ENCODE peak calls at places on chromosomes 12 and 14, in nine cellular contexts. J, D, G, L, O, S, M, V and C are unnamed samples.

GRCh38 chr12:45518516-45519235 is 210.8 kb upstream of the ARID2 start:
- DNase-seq in D (no peak), S (no peak), J (no peak), L (no peak), V (no peak), M (no peak), G (no peak), O (no peak), C (no peak)

GRCh38 chr14:60618200-60618599 is 31.1 kb downstream of the SIX1 start:
- DNase-seq in G (no peak), L (no peak), V (no peak), O (no peak), M (peak; percentile 70), D (no peak), S (no peak), J (no peak), C (no peak)

GRCh38 chr14:105066285-105067071 is 1.2 kb upstream of the GPR132 start:
- DNase-seq in L (peak; percentile 46), M (no peak), S (no peak), O (no peak), G (no peak), D (no peak), J (no peak), V (no peak), C (peak; percentile 48)

GRCh38 chr12:10384191-10384590 is 5.7 kb downstream of the KLRK1 start:
- DNase-seq in G (no peak), D (no peak), M (no peak), J (no peak), O (no peak), V (no peak), L (no peak), S (no peak), C (no peak)

GRCh38 chr14:91088585-91088984 is 25.3 kb upstream of the DGLUCY start:
- DNase-seq in M (no peak), L (no peak), D (no peak), G (no peak), V (no peak), J (no peak), S (no peak), O (no peak), C (no peak)

GRCh38 chr12:47938093-47938492 is 25.3 kb upstream of the TMEM106C start:
- DNase-seq in J (no peak), V (no peak), S (no peak), D (no peak), L (no peak), G (no peak), M (no peak), O (no peak), C (no peak)

GRCh38 chr12:119479121-119479561 is 114.4 kb upstream of the TMEM233 start:
- DNase-seq in S (no peak), J (no peak), O (no peak), M (peak; percentile 87), L (no peak), G (no peak), D (no peak), V (no peak), C (no peak)

GRCh38 chr14:91140672-91141071 is 26.8 kb downstream of the DGLUCY start:
- DNase-seq in D (no peak), O (no peak), G (peak; percentile 47), V (no peak), L (no peak), S (no peak), M (no peak), J (peak; percentile 67), C (no peak)

GRCh38 chr12:9792961-9793617 is 32.4 kb upstream of the CD69 start:
- DNase-seq in V (no peak), O (no peak), G (no peak), L (no peak), D (no peak), J (no peak), M (no peak), S (no peak), C (no peak)

GRCh38 chr14:101705733-101706508 is 55.6 kb upstream of the PPP2R5C start:
- DNase-seq in M (no peak), J (no peak), D (peak; percentile 49), G (peak; percentile 71), V (no peak), L (peak; percentile 65), S (no peak), O (peak; percentile 56), C (peak; percentile 63)

GRCh38 chr12:80622271-80622670 is 85.2 kb upstream of the MYF6 start:
- DNase-seq in G (no peak), D (no peak), M (no peak), J (peak; percentile 23), L (no peak), V (no peak), O (no peak), S (no peak), C (no peak)

GRCh38 chr14:90996967-90997366 is 63.5 kb downstream of the RPS6KA5 start:
- DNase-seq in G (no peak), V (no peak), J (no peak), D (no peak), S (no peak), M (no peak), L (no peak), O (no peak), C (no peak)

GRCh38 chr12:64044171-64044570 is 177.9 kb downstream of the KICS2 start:
- DNase-seq in M (no peak), V (no peak), D (no peak), J (no peak), G (no peak), L (no peak), S (no peak), O (no peak), C (no peak)
- TF ChIP-seq CTCF in M (no peak), V (no peak), D (no peak), J (no peak), G (no peak), L (no peak), S (no peak), O (no peak), C (no peak)

GRCh38 chr14:79093542-79093941 is 923.4 kb downstream of the NRXN3 start:
- DNase-seq in M (no peak), G (no peak), J (no peak), O (no peak), L (no peak), S (no peak), D (no peak), V (no peak), C (no peak)

GRCh38 chr14:79090781-79091180 is 920.6 kb downstream of the NRXN3 start:
- DNase-seq in V (no peak), L (no peak), S (no peak), O (no peak), J (no peak), G (no peak), D (no peak), M (no peak), C (no peak)

GRCh38 chr14:79091381-79091963 is 921.3 kb downstream of the NRXN3 start:
- DNase-seq in O (no peak), S (no peak), V (no peak), J (no peak), L (no peak), G (no peak), D (no peak), M (no peak), C (no peak)
- TF ChIP-seq CTCF in O (no peak), S (no peak), V (no peak), J (no peak), L (no peak), G (no peak), D (no peak), M (no peak), C (no peak)

DNA sequence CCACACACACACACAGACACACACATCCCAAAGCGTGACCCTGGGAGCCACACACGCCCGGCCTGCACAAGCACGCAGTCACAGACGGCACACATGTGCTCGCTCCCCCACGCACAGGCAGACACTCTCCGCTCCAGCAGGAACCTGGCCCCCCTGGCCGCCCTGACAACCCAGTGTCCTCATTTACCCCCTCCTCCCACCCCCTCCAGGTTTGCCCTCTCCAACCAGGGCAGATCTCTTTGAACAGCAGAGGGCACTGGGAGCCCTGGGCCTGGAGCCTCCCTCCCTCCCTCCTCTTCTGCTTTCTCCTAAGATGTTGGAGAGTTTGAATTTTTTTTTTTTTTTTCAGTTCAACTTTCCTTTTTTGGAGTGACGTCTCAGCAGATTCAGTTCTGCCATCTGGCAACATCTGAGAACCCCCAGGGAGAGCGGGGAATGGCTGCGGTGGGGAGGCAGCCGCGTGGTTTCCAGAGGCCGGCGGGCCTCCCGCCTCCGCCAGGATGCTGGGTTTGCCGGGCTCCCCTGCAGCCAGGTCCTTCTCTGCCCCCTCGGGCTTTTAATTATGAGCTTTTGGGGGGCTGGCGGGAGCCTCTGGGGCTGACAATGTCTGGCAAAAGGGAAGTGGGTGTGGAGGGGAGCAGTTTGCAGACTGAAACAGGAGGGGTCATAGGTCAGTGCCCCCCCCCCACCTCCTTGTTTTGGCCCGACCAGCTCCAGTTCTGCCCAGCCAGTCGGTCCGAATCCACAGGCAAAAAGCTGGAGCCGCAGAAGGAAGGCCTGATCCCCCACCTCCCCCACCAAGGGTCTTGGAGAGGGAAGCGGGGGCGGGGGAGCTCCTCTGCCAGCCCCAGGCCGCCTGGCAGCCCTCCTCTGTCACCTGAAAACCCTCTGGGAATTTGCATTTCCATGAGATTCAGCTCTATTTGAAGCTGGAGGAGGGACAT is 1.3 kb upstream of the NCOR2 start:
- DNase-seq in M (peak; percentile 46), G (peak; percentile 69), O (peak; percentile 68), L (peak; percentile 64), S (peak; percentile 87), V (no peak), J (peak; percentile 79), D (peak; percentile 52), C (peak; percentile 86)
- TF ChIP-seq CTCF in M (peak; percentile 48), G (peak; percentile 34), O (no peak), L (peak; percentile 12), S (peak; percentile 2), V (no peak), J (peak; percentile 51), D (no peak), C (peak; percentile 52)

GRCh38 chr14:35459779-35460178 is 55.2 kb upstream of the NFKBIA start:
- DNase-seq in M (no peak), J (no peak), V (no peak), L (no peak), S (no peak), O (no peak), G (no peak), D (no peak), C (no peak)

GRCh38 chr14:35456261-35456660 is 51.7 kb upstream of the NFKBIA start:
- DNase-seq in J (no peak), M (no peak), G (no peak), O (no peak), D (no peak), S (no peak), L (no peak), V (no peak), C (no peak)

DNA sequence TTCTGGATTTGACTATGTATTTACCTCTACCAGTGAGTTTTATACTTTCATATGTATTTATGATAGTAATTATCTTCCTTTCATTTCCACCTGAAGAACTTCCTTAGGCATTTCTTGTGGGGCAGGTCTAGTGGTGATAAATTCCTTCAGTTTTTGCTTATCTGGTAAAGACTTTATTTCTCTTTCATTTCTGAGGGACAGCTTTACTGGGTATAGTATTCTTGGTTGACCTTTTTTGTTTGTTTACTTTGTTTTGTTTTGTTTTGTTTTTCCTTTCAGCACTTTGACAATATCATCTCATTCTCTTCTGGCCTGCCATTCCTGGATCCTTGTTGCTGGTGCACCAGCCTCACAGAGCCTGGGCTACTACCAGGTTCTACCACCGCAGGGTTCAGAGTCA is 53.9 kb upstream of the NFKBIA start:
- DNase-seq in M (no peak), V (no peak), D (no peak), G (no peak), J (no peak), S (no peak), L (no peak), O (no peak), C (no peak)
- TF ChIP-seq CTCF in M (no peak), V (no peak), D (no peak), G (no peak), J (no peak), S (no peak), L (no peak), O (no peak), C (no peak)

GRCh38 chr12:132194056-132194455 is 49.8 kb downstream of the NOC4L start:
- DNase-seq in G (no peak), D (no peak), S (no peak), O (no peak), J (peak; percentile 79), L (no peak), M (no peak), V (no peak), C (no peak)
- TF ChIP-seq CTCF in G (no peak), D (peak; percentile 27), S (no peak), O (no peak), J (peak; percentile 15), L (no peak), M (no peak), V (peak; percentile 24), C (peak; percentile 29)